ENCODE peak calls at places on chromosomes 12 and 14, in six cellular contexts. W is fibroblast of mammary gland, Y is endothelial cell of umbilical vein, C is neural crest cell, G is H9, V is tibial artery. Z is an unnamed sample.

GRCh38 chr12:109994262-109995175 is 1.6 kb downstream of the GIT2 start:
- DNase-seq in W (no peak), Y (peak), C (no peak), G (no peak), V (no peak), Z (peak)

GRCh38 chr14:102096569-102097188 is 9.8 kb upstream of the HSP90AA1 start:
- DNase-seq in W (peak), Y (peak), C (peak), G (peak), V (peak), Z (peak)

GRCh38 chr12:118055865-118056773 is 4.9 kb downstream of the WSB2 start:
- DNase-seq in W (no peak), Y (no peak), C (no peak), G (no peak), V (no peak), Z (no peak)

GRCh38 chr12:10331642-10332239 is 24.1 kb downstream of the KLRD1 start:
- DNase-seq in W (peak), Y (peak), C (no peak), G (no peak), V (no peak), Z (peak)

GRCh38 chr14:63781686-63782085 is 53.8 kb upstream of the SGPP1 start:
- DNase-seq in W (no peak), Y (no peak), C (no peak), G (no peak), V (no peak), Z (no peak)

GRCh38 chr12:110661337-110661972 is 27.5 kb downstream of the HVCN1 start:
- DNase-seq in W (no peak), Y (no peak), C (no peak), G (no peak), V (peak), Z (no peak)

GRCh38 chr12:32921397-32921796 is 24.8 kb upstream of the PKP2 start:
- DNase-seq in W (peak), Y (peak), C (no peak), G (no peak), V (no peak), Z (peak)

GRCh38 chr12:66662179-66662578 is 16.7 kb downstream of the GRIP1 start:
- DNase-seq in W (no peak), Y (no peak), C (no peak), G (no peak), V (no peak), Z (no peak)

GRCh38 chr14:63713058-63713457 is 14.8 kb downstream of the SGPP1 start:
- DNase-seq in W (no peak), Y (peak), C (no peak), G (no peak), V (no peak), Z (peak)

GRCh38 chr14:100841445-100842403 is 15.8 kb downstream of the MEG3 start:
- DNase-seq in W (no peak), Y (no peak), C (no peak), G (no peak), V (no peak), Z (no peak)

GRCh38 chr14:101225729-101226152 is 322.2 kb upstream of the RTL1 start:
- DNase-seq in W (no peak), Y (no peak), C (no peak), G (no peak), V (no peak), Z (no peak)

GRCh38 chr12:18139254-18139653 is 49.3 kb upstream of the RERGL start:
- DNase-seq in W (no peak), Y (no peak), C (no peak), G (no peak), V (no peak), Z (no peak)

GRCh38 chr12:55818886-55819285 is 1.0 kb downstream of the ORMDL2 start:
- DNase-seq in W (peak), Y (no peak), C (no peak), G (no peak), V (no peak), Z (no peak)

GRCh38 chr14:104161601-104162367 is 23.4 kb downstream of the KIF26A start:
- DNase-seq in W (no peak), Y (no peak), C (no peak), G (no peak), V (no peak), Z (no peak)

GRCh38 chr14:84584526-84584925 is 945.4 kb upstream of the FLRT2 start:
- DNase-seq in W (no peak), Y (no peak), C (no peak), G (no peak), V (no peak), Z (no peak)

GRCh38 chr12:58930770-58931324 is 10.5 kb upstream of the LRIG3 start:
- DNase-seq in W (no peak), Y (no peak), C (no peak), G (no peak), V (no peak), Z (no peak)

GRCh38 chr12:105100998-105101397 is 6.5 kb upstream of the WASHC4 start:
- DNase-seq in W (peak), Y (peak), C (no peak), G (no peak), V (no peak), Z (peak)

GRCh38 chr12:100643246-100643645 is 69.8 kb downstream of the GAS2L3 start:
- DNase-seq in W (no peak), Y (no peak), C (no peak), G (no peak), V (no peak), Z (no peak)

GRCh38 chr14:51327376-51327775 is 87.3 kb downstream of the TMX1 start:
- DNase-seq in W (peak), Y (peak), C (no peak), G (no peak), V (no peak), Z (peak)

GRCh38 chr12:93441111-93441616 is 583 bp downstream of the UBE2N start:
- DNase-seq in W (no peak), Y (peak), C (no peak), G (peak), V (no peak), Z (peak)

GRCh38 chr12:16955083-16955657 is 349.2 kb upstream of the LMO3 start:
- DNase-seq in W (peak), Y (no peak), C (no peak), G (no peak), V (no peak), Z (peak)

GRCh38 chr12:25958254-25959068 is at the start of gene RASSF8:
- DNase-seq in W (peak), Y (peak), C (peak), G (peak), V (peak), Z (peak)

GRCh38 chr12:46711756-46712155 is 114.0 kb downstream of the SLC38A4 start:
- DNase-seq in W (peak), Y (no peak), C (no peak), G (no peak), V (no peak), Z (peak)

GRCh38 chr12:24756479-24757024 is 192.3 kb downstream of the BCAT1 start:
- DNase-seq in W (no peak), Y (no peak), C (no peak), G (no peak), V (no peak), Z (no peak)

GRCh38 chr12:121748571-121749265 is 36.2 kb downstream of the TMEM120B start:
- DNase-seq in W (peak), Y (peak), C (peak), G (peak), V (no peak), Z (peak)

GRCh38 chr12:112126916-112127315 is 1.6 kb downstream of the TRAFD1 start:
- DNase-seq in W (no peak), Y (no peak), C (no peak), G (no peak), V (no peak), Z (no peak)

GRCh38 chr14:23641180-23641914 is 5.2 kb downstream of the DHRS2 start:
- DNase-seq in W (no peak), Y (no peak), C (no peak), G (no peak), V (no peak), Z (no peak)

GRCh38 chr12:123813349-123813748 is 51.2 kb downstream of the DNAH10 start:
- DNase-seq in W (peak), Y (no peak), C (no peak), G (no peak), V (no peak), Z (peak)

GRCh38 chr12:104314242-104314614 is 10.7 kb downstream of the EID3 start:
- DNase-seq in W (peak), Y (no peak), C (no peak), G (no peak), V (no peak), Z (peak)

GRCh38 chr14:102464846-102465341 is 44.7 kb downstream of the ANKRD9 start:
- DNase-seq in W (no peak), Y (no peak), C (no peak), G (no peak), V (no peak), Z (no peak)

GRCh38 chr12:109202770-109203169 is 86.4 kb downstream of the ACACB start:
- DNase-seq in W (peak), Y (no peak), C (no peak), G (no peak), V (no peak), Z (no peak)

GRCh38 chr12:101715045-101715444 is 17.6 kb downstream of the CHPT1 start:
- DNase-seq in W (no peak), Y (no peak), C (no peak), G (no peak), V (no peak), Z (no peak)

GRCh38 chr12:84128117-84128991 is 784.2 kb downstream of the SLC6A15 start:
- DNase-seq in W (no peak), Y (no peak), C (no peak), G (peak), V (no peak), Z (no peak)

GRCh38 chr14:71967709-71968108 is 35.5 kb downstream of the RGS6 start:
- DNase-seq in W (no peak), Y (no peak), C (no peak), G (no peak), V (no peak), Z (no peak)

DNA sequence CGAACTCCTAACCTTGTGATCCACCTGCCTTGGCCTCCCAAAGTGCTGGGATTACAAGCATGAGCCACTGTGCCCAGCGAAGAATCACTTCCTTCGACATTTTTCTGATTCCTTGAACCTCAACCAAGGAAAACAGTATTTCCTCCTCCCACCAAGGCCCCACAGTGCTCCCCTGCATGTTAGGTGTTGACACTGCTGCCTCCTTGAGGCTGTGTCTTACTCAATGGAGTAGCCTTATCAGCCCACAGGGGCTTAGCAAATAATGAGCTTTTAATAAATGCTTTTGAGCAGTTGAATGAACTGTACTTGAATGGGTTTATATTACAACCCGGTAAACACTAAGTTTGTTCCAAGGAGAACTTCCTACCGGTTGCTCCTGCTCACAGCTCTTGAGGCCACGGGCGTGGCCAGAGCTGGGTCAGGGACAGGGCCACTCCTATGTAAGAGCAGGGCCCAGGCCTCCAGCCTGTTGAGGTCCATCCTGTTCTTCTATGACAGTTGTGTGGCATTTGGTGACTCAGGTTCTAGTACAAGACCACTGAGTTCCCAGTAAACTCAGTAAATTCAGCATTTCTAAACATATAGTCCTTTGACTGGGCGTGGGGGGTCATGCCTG is 36.8 kb upstream of the TUBA1A start:
- DNase-seq in W (peak), Y (peak), C (no peak), G (peak), V (no peak), Z (peak)
- TF ChIP-seq CTCF in W (peak), Y (peak), C (no peak), G (peak), V (no peak), Z (peak)

DNA sequence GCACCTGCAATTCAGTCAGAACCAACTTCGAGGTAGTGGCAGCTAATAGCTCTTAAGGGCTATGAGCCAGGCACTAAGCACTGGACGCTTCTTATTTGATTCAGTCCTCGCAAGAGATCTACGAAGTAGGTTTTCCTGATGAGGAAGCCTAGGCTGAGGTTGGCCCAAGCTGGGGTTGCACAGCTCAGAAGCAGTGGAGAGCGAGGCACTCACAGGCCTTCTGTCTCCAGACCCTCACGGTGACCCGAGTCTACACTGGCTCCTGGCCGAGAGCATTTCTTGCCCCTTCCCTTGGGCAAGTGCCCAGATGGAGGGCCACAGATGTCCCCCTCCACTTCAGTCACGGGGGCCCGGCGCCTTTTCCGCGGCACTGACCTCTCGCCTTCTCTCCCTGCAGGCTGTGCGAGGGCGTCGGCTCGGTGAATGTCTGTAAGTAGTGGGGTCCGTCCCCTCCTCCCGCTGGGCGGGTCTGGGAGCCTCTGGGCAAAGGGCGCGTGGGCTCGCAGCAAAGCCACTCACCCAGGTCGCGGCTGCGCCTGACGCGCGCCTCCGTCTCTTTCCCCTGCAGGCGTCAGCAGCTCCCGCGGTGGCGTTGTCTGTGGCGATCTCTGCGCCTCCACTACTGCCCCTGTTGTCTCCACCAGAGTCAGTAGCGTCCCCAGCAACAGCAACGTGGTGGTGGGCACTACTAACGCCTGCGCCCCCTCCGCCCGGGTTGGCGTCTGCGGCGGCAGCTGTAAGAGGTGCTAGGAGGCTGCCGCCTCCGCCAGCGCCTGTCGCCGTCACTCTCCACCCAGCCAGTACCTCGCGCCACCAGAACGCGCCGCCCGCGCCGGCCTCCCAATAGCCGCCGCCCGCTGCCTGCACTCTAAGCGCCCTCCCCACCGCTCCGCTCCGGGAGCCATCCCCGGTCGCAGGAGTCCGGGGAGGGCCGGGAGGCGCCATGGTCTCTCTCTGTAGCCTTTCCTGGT is 13.1 kb downstream of the KRT83 start:
- DNase-seq in W (no peak), Y (peak), C (peak), G (peak), V (peak), Z (peak)
- TF ChIP-seq CTCF in W (no peak), Y (peak), C (peak), G (peak), V (peak), Z (no peak)

GRCh38 chr12:52435659-52435999 is 1.5 kb upstream of the KRT75 start:
- DNase-seq in W (no peak), Y (no peak), C (no peak), G (peak), V (no peak), Z (no peak)
- TF ChIP-seq CTCF in W (no peak), Y (no peak), C (no peak), G (no peak), V (no peak), Z (no peak)

DNA sequence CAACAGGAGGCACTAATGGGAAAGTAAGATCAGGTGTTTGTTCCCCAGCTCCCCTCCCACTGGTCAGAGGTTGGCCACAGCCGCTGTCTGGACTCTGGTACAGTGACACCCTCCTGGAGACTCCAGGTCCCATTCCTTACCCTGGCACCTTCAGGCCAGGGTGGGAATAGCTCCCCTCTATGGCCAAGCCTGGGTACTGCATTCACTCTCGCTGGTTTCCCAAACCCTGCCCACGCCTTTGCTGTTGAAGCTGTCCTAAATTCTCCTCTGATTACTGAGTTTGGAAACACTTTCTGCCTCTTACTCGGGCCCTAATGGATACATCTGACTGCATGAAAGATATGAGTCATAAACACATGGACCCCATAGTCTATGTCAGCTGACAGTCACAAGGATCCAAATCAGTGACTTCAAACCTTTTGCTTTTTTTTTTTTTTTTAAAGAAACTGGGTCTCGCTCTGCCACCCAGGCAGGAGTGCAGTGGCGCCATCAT is 17.9 kb downstream of the HRK start:
- DNase-seq in W (peak), Y (peak), C (no peak), G (peak), V (no peak), Z (peak)
- TF ChIP-seq CTCF in W (peak), Y (peak), C (peak), G (peak), V (peak), Z (peak)

GRCh38 chr12:113239288-113239771 is 18.1 kb downstream of the TPCN1 start:
- DNase-seq in W (no peak), Y (no peak), C (no peak), G (no peak), V (peak), Z (no peak)
- TF ChIP-seq CTCF in W (no peak), Y (no peak), C (no peak), G (no peak), V (no peak), Z (no peak)

DNA sequence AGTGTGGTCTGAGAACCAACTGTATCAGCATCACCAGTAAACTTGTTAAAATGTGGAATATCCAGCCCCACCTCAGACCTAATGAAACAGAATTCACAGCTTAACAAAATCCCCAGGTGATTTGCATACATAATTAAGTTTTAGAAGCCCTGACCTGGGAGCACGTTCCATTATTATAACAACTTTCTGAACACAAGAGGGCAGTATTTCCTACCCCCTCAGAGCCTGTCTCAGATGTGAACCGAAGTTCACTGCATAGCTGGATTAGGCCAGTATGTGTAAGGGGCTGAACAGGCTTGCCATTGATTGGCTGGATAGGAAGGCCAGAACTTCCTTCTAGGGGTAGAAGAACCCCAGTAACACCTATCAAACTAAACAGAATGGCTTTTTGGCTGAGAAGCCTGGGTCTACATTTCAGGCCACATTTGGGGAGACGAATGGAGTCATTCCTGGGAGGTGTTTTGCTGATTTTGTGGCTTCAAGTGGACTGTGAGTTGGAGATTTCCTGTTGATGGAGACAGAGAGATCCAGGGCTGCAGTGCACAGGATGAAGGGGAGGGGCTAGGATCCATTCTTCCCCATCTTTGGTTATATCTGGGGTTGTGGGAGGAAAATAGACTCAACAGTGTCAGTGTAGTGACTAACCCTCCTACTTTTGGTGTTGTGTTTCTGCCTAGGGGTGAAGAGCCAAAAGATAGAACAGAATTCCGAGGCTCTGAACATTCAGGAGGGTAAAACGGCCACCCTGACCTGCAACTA is 94.7 kb upstream of the OR4E1 start:
- DNase-seq in W (peak), Y (peak), C (no peak), G (peak), V (no peak), Z (peak)
- TF ChIP-seq CTCF in W (peak), Y (peak), C (peak), G (peak), V (no peak), Z (peak)

DNA sequence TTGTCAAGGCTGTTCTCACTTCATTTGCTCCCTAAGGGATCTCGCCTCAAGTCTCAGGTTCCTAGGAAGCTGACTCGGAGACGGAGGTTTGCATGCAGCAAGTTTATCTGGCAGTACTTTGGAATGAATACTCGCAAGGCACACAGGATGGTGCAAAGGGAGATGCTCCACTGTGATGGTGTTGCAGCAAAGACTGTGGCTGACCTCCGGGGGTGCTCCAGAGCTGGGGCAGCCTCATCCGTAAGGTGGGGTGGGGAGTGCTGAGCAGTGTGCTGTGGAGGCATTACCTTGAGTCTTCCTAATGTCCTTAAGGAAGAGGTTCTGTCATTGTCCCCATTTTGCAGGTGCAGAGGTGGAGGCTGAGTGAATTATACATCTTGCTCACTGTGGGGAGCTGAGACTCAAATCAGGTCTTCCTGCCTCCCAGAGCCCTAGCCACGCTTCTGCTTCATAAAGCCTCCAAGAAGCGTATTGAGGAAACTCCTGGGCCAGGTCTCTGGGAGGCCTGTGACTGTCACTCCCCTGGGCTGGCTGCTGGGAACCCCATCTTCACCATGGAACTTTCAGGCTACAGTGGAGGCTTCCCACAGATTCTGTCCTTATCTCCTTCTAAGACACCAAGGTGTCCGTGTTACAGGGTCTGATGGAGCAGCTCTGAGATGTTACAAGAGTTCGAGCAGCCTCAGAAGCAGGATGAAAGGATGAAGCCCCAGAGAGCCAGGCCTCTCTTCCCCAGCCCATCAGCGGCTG is 39.5 kb downstream of the GALNT16 start:
- DNase-seq in W (no peak), Y (no peak), C (no peak), G (peak), V (no peak), Z (no peak)
- TF ChIP-seq CTCF in W (peak), Y (peak), C (no peak), G (peak), V (no peak), Z (peak)